ENCODE peak calls at places on chromosomes 5 and 9, in six cellular contexts. N is IMR-90, J is mesenchymal stem cell, F is H9, R is H1, Q is trophoblast cell. S is an unnamed sample.

GRCh38 chr5:127303404-127303803 is 12.8 kb downstream of the MEGF10 start:
- DNase-seq in N (no peak), J (no peak), Q (no peak), F (no peak), R (no peak), S (no peak)

GRCh38 chr5:75245023-75245422 is 8.3 kb upstream of the ANKRD31 start:
- DNase-seq in F (no peak), R (no peak), N (no peak), J (no peak), Q (no peak), S (no peak)

GRCh38 chr5:91499943-91500531 is 116.9 kb upstream of the ARRDC3 start:
- DNase-seq in F (no peak), N (peak; percentile 54), J (peak; percentile 63), Q (peak; percentile 78), R (no peak), S (peak; percentile 48)

GRCh38 chr5:57692582-57693487 is 210.2 kb upstream of the ACTBL2 start:
- DNase-seq in Q (peak; percentile 77), J (peak; percentile 93), R (peak; percentile 33), N (peak; percentile 94), F (peak; percentile 78), S (peak; percentile 41)

GRCh38 chr5:107929080-107929479 is 258.3 kb upstream of the EFNA5 start:
- DNase-seq in J (no peak), N (no peak), Q (no peak), F (no peak), R (no peak), S (no peak)

GRCh38 chr5:118553662-118554061 is 434.7 kb downstream of the DTWD2 start:
- DNase-seq in F (no peak), J (peak; percentile 58), R (no peak), N (peak; percentile 12), Q (peak; percentile 62), S (no peak)

GRCh38 chr9:104177003-104177611 is 83.0 kb downstream of the SMC2 start:
- DNase-seq in N (no peak), Q (peak; percentile 40), R (no peak), F (no peak), J (no peak), S (no peak)

GRCh38 chr5:58983496-58983895 is 400.6 kb downstream of the RAB3C start:
- DNase-seq in J (peak; percentile 20), F (no peak), Q (peak; percentile 58), R (no peak), N (peak; percentile 14), S (no peak)

DNA sequence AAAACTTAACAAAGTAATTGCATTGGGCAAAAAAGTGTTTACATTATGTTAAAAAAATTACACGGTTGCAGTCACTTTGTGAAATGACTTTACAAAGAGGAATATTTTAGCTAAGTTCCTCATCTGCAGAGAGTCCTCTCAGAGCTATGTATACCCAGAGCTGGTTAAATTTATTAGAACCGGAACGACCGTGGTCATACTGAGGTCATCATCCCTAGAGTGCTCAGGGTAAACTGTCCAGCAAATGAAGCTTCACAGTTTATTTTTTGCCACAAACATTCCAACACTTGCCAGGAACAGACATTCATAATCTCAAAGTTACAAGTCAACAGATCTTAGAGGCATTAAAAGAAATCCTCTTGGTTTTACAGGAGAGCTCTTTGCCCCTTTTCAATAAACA is 902 bp downstream of the ROPN1L start:
- DNase-seq in J (peak; percentile 63), N (no peak), F (no peak), Q (no peak), R (no peak), S (no peak)
- H3K4me2 ChIP-seq in J (no peak overlapping the region), N (peak overlapping the region; percentile 77), F (peak overlapping the region; percentile 42), Q (no peak overlapping the region), R (peak overlapping the region; percentile 71), S (no peak overlapping the region)

GRCh38 chr9:129107651-129108050 is 2.9 kb downstream of the CRAT start:
- DNase-seq in J (no peak), N (no peak), R (no peak), F (no peak), Q (no peak), S (no peak)

GRCh38 chr9:129108083-129108804 is 2.3 kb downstream of the CRAT start:
- DNase-seq in R (no peak), F (no peak), Q (no peak), J (no peak), N (no peak), S (no peak)

GRCh38 chr9:129109504-129109903 is 1.1 kb downstream of the CRAT start:
- DNase-seq in J (peak; percentile 34), F (peak; percentile 45), Q (peak; percentile 92), N (no peak), R (no peak), S (no peak)

GRCh38 chr9:129109952-129110739 is 447 bp downstream of the CRAT start:
- DNase-seq in F (no peak), J (peak; percentile 70), N (peak; percentile 28), Q (peak; percentile 60), R (no peak), S (peak; percentile 46)

DNA sequence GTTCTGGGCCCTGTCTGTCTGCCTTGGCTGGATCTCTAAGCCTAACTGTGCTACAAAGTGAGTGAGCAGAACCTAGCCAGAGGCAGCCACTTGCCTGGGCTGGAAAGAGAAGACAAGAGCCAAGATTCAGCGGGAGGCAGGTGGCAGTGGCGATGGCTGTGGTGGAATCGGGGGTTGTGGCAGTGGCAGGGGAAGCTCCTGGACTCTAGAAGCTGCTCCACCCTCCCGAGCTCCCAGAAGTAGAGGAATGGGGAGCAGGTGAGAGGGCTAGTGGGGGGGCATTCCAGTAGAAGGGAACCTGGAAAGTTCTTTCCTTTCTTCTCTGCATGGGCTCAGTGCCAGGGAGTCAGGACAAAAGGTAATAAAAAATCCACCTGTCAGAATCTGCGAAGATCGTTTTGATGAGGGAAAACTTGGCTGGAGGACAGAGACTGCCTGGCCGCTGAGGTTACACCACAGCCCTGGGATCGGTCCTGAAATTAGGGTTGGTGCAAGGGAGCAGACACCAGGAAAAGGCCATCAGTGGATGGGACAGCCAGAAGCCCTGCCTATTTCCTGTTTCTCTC is 1.7 kb downstream of the CRAT start:
- DNase-seq in F (no peak), Q (no peak), R (no peak), J (no peak), N (no peak), S (no peak)
- H3K14ac ChIP-seq in F (no peak overlapping the region), Q (no peak overlapping the region), R (no peak overlapping the region), J (peak overlapping the region; percentile 31), N (no peak overlapping the region), S (no peak overlapping the region)

GRCh38 chr5:44385236-44385940 is 3.8 kb downstream of the FGF10 start:
- DNase-seq in Q (no peak), J (no peak), N (no peak), R (no peak), F (no peak), S (no peak)
- H3K4me2 ChIP-seq in Q (no peak overlapping the region), J (no peak overlapping the region), N (no peak overlapping the region), R (no peak overlapping the region), F (no peak overlapping the region), S (no peak overlapping the region)

GRCh38 chr5:124207118-124207517 is 539.3 kb downstream of the ZNF608 start:
- DNase-seq in R (no peak), F (no peak), J (no peak), N (no peak), Q (no peak), S (no peak)

GRCh38 chr5:124206540-124206939 is 539.9 kb downstream of the ZNF608 start:
- DNase-seq in N (no peak), Q (no peak), F (no peak), R (no peak), J (no peak), S (no peak)

GRCh38 chr5:124212949-124213348 is 533.5 kb downstream of the ZNF608 start:
- DNase-seq in F (no peak), N (no peak), Q (no peak), R (no peak), J (no peak), S (no peak)

GRCh38 chr5:124210106-124210918 is 536.1 kb downstream of the ZNF608 start:
- DNase-seq in R (no peak), F (no peak), Q (no peak), J (no peak), N (no peak), S (no peak)
- H3K14ac ChIP-seq in R (no peak overlapping the region), F (no peak overlapping the region), Q (no peak overlapping the region), J (no peak overlapping the region), N (no peak overlapping the region), S (no peak overlapping the region)

GRCh38 chr5:157460921-157461792 is 1.1 kb downstream of the NIPAL4 start:
- DNase-seq in R (no peak), N (no peak), F (no peak), Q (no peak), J (no peak), S (no peak)
- H3K4me2 ChIP-seq in R (peak overlapping the region; percentile 53), N (no peak overlapping the region), F (no peak overlapping the region), Q (peak overlapping the region; percentile 76), J (no peak overlapping the region), S (no peak overlapping the region)

GRCh38 chr9:13613296-13613695 is 333.8 kb upstream of the MPDZ start:
- DNase-seq in J (no peak), N (no peak), F (no peak), Q (no peak), R (no peak), S (no peak)

GRCh38 chr9:13615660-13616615 is 336.4 kb upstream of the MPDZ start:
- DNase-seq in R (no peak), Q (no peak), N (no peak), J (no peak), F (no peak), S (no peak)

DNA sequence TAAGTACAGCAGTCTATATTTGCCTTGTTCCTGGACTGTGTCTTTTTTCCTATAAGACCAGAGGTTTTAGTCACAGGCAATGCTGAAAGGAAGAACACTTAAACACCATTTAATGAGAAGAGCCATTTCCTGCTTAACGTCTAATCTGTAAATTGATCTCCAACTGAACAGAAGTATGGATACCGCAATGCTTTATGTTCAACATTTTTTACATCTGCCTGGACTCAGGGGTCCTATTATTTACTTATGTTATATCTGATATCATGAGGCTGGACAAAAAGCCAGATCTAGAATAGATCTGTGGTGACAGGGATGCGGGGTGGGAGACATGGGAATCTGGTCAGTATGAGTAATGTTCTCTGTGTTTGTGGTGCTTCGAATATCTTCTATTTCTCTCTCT is 334.6 kb upstream of the MPDZ start:
- DNase-seq in Q (no peak), J (peak; percentile 12), R (no peak), F (no peak), N (no peak), S (no peak)
- H3K14ac ChIP-seq in Q (no peak overlapping the region), J (no peak overlapping the region), R (no peak overlapping the region), F (no peak overlapping the region), N (no peak overlapping the region), S (no peak overlapping the region)

DNA sequence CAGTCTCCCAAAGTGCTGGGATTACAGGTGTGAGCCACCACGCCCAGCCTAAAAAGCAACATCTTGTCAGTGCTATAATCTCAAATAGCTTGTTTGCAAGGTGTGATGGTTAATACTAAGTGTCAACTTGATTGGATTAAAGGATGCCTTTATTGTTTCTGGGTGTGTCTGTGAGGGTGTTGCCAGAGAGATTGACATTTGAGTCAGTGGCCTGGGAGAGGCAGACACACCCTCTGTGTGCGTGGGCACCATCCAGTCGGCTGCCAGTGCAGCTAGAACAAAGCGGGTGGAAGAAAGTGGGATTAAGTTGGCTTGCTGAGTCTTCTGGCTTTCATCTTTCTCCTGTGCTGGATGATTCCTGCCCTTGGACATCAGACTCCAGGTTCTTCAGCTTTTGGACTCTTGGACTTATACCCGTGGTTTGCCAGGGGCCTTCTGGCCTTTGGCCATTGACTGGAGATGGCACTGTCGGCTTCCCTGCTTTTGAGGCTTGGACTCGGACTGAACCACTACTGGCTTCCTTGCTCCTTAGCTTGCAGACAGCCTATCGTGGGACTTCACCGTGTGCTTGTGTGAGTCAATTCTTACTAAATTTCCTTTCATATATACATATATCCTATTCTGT is 28.2 kb downstream of the TARS1 start:
- DNase-seq in F (no peak), N (peak; percentile 12), Q (no peak), R (no peak), J (no peak), S (no peak)
- H3K4me2 ChIP-seq in F (no peak overlapping the region), N (no peak overlapping the region), Q (no peak overlapping the region), R (no peak overlapping the region), J (no peak overlapping the region), S (no peak overlapping the region)

GRCh38 chr9:93625000-93625399 is 48.6 kb downstream of the PHF2 start:
- DNase-seq in J (no peak), N (peak; percentile 11), R (no peak), F (no peak), Q (peak; percentile 14), S (no peak)
- H3K14ac ChIP-seq in J (no peak overlapping the region), N (no peak overlapping the region), R (no peak overlapping the region), F (no peak overlapping the region), Q (no peak overlapping the region), S (no peak overlapping the region)